ENCODE peak calls at places on chromosomes 7 and 10, in nine cellular contexts. I is transverse colon; A is A673; X is SJSA1; B is GM23338; D is effector memory CD4-positive, alpha-beta T cell; G is iPS DF 6.9; W is hepatocyte; F is OCI-LY7. C is an unnamed sample. For H3K4me1, the result is how much of the 10 kb centered on the place peaks cover.

GRCh38 chr10:85868627-85869499 is 497.7 kb downstream of the GRID1 start:
- DNase-seq in F (no peak), B (no peak), I (no peak), D (no peak), W (no peak), X (no peak), A (no peak), G (no peak), C (no peak)

GRCh38 chr10:23439452-23439919 is 611 bp downstream of the OTUD1 start:
- DNase-seq in D (no peak), A (no peak), B (peak), G (no peak), I (no peak), F (peak), X (no peak), W (no peak), C (no peak)

GRCh38 chr7:29483219-29484104 is 80.2 kb upstream of the PRR15 start:
- DNase-seq in A (no peak), B (no peak), W (no peak), D (no peak), G (no peak), X (no peak), F (no peak), I (no peak), C (no peak)

GRCh38 chr10:103745264-103746247 is 109.8 kb downstream of the SH3PXD2A start:
- DNase-seq in A (peak), D (peak), F (peak), B (peak), X (no peak), I (peak), W (peak), G (no peak), C (peak)

GRCh38 chr7:30983914-30984247 is 20.1 kb downstream of the GHRHR start:
- DNase-seq in W (no peak), B (no peak), D (no peak), I (no peak), X (no peak), G (no peak), F (no peak), A (no peak), C (no peak)

GRCh38 chr7:120725376-120726039 is 132.4 kb downstream of the TSPAN12 start:
- DNase-seq in D (no peak), B (peak), A (peak), W (peak), F (peak), G (no peak), I (no peak), X (no peak), C (no peak)

GRCh38 chr7:101185258-101185839 is 5.3 kb upstream of the NAT16 start:
- DNase-seq in X (no peak), A (no peak), D (no peak), G (no peak), F (no peak), B (no peak), W (peak), I (peak), C (no peak)

GRCh38 chr7:14521183-14521582 is 381.4 kb downstream of the DGKB start:
- DNase-seq in X (no peak), A (no peak), F (no peak), G (no peak), W (no peak), D (no peak), B (no peak), I (no peak), C (no peak)

GRCh38 chr7:37380831-37381230 is 67.8 kb downstream of the ELMO1 start:
- DNase-seq in I (no peak), G (no peak), X (no peak), F (no peak), A (no peak), D (no peak), W (no peak), B (no peak), C (no peak)

GRCh38 chr7:139683137-139683871 is 94.5 kb downstream of the HIPK2 start:
- DNase-seq in B (no peak), I (peak), A (no peak), D (no peak), F (no peak), X (peak), W (no peak), G (no peak), C (no peak)
- H3K4me1 ChIP-seq in B (under half), I (under half), A (under half), D (under half), F (under half), X (half or more), W (under half), G (under half), C (under half)

DNA sequence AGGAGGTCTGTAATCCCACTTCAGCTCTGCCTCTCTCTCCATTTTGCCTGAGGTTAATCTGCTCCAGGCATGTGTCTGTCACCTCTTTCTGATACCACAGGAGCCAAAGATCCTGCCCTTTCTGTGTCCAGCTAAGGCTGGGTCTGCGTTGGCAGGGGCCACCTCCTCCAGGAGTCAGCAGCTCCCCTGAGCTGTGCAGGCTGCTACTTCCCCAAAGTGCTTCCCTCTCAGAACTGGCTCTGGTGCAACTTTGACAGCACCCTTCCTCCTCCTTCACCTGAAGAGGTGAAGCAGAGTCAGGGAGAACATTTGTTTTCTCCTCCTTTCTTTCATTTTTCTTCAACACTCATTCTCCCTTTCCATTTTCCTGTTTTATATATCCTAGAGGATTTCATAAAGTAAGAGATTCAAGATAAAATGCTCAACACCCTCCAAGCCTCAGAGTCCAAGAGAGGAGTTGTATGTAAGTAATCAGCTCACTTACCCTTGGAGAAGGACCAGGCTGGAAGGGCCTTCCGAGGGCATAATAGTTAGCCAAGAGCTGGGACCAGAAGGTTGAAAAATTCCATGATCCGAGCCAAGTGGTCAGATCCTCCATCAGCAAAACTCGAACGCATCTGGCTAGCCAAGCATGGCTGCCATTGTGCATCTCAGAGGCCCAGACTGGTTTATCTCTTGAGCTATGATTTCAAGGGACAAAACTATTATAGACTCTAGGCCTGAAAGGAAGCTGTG is 257.3 kb downstream of the PTEN start:
- DNase-seq in D (no peak), W (no peak), F (peak), G (no peak), I (no peak), B (no peak), X (no peak), A (no peak), C (no peak)
- H3K4me1 ChIP-seq in D (under half), W (under half), F (half or more), G (under half), I (under half), B (under half), X (under half), A (under half), C (under half)

GRCh38 chr10:132449051-132449825 is 52.2 kb downstream of the PWWP2B start:
- DNase-seq in I (peak), G (no peak), B (no peak), D (no peak), A (no peak), X (no peak), W (no peak), F (peak), C (no peak)
- H3K4me1 ChIP-seq in I (half or more), G (under half), B (under half), D (half or more), A (half or more), X (under half), W (under half), F (half or more), C (half or more)

DNA sequence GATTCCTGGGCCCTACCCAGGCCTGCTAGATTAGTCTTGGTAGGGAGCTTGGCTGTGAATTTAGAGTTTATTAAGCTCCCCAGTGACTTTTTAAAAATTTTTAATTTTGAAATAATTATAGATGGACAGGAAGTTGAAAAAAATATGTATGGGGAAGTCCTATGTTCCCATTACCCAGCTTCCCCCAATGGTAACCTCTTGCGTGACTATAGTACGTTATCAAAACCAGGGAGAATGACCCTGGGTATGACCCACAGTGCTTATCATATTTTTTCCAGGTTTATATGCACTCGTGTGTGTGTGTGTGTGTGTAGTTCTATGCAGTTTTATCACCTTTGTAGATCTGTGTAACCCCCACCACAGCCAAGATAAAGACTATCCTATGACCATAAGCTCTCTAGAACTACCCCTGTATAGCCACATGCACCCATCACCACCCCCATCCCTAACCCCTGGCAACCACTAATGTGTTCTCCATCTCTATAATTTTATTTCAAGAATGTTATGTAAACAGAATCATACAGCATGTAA is 72.8 kb downstream of the TBXAS1 start:
- DNase-seq in D (no peak), W (no peak), G (no peak), B (no peak), X (no peak), A (no peak), I (no peak), F (no peak), C (no peak)
- H3K4me1 ChIP-seq in D (under half), W (under half), G (under half), B (under half), X (under half), A (under half), I (under half), F (under half), C (under half)

GRCh38 chr10:44974082-44974627 is 4.5 kb downstream of the DEPP1 start:
- DNase-seq in B (no peak), X (no peak), I (no peak), D (no peak), A (no peak), G (no peak), W (no peak), F (peak), C (no peak)
- H3K4me1 ChIP-seq in B (under half), X (half or more), I (under half), D (under half), A (under half), G (under half), W (under half), F (under half), C (under half)

GRCh38 chr7:24715661-24716479 is 41.4 kb downstream of the GSDME start:
- DNase-seq in D (no peak), W (peak), F (peak), A (peak), B (peak), G (no peak), X (peak), I (no peak), C (no peak)
- H3K4me1 ChIP-seq in D (under half), W (under half), F (half or more), A (under half), B (under half), G (under half), X (under half), I (under half), C (under half)

GRCh38 chr10:5611899-5612680 is 54.3 kb downstream of the ASB13 start:
- DNase-seq in G (no peak), W (no peak), A (no peak), B (no peak), D (no peak), I (no peak), X (no peak), F (no peak), C (no peak)
- H3K4me1 ChIP-seq in G (under half), W (under half), A (under half), B (under half), D (under half), I (under half), X (under half), F (under half), C (under half)

C was measured in CD4-positive, alpha-beta memory T cell.